ENCODE peak calls at places on chromosome 5, in ten cellular contexts. W is colonic mucosa; C is GM23248; A is transverse colon; H is spleen; F is SK-N-SH; S is CD8-positive, alpha-beta T cell; I is Caco-2; R is lower lobe of right lung; G is H7. Z is an unnamed sample.

GRCh38 chr5:178778919-178779318 is 48.5 kb upstream of the ZNF354A start:
- DNase-seq in W (no peak), C (no peak), A (no peak), H (no peak), F (no peak), S (no peak), I (peak; percentile 89), R (no peak), G (no peak), Z (no peak)

GRCh38 chr5:56610093-56610698 is 205.2 kb upstream of the MAP3K1 start:
- DNase-seq in W (no peak), C (no peak), A (no peak), H (no peak), F (no peak), S (no peak), I (no peak), R (no peak), G (no peak), Z (no peak)

GRCh38 chr5:14218897-14219573 is 75.9 kb downstream of the TRIO start:
- DNase-seq in W (no peak), C (peak; percentile 44), A (no peak), H (no peak), F (no peak), S (no peak), I (no peak), R (no peak), G (no peak), Z (no peak)

GRCh38 chr5:20974423-20974822 is 986.4 kb upstream of the CDH18 start:
- DNase-seq in W (no peak), C (no peak), A (no peak), H (no peak), F (no peak), S (no peak), I (no peak), R (no peak), G (no peak), Z (no peak)

GRCh38 chr5:113487779-113488644 is at the start of gene MCC:
- DNase-seq in W (peak; percentile 76), C (peak; percentile 95), A (peak; percentile 69), H (peak; percentile 78), F (peak; percentile 92), S (no peak), I (peak; percentile 82), R (peak; percentile 75), G (peak; percentile 91), Z (peak; percentile 94)

GRCh38 chr5:158731014-158731413 is 368.7 kb downstream of the EBF1 start:
- DNase-seq in W (no peak), C (no peak), A (no peak), H (no peak), F (no peak), S (no peak), I (no peak), R (no peak), G (no peak), Z (no peak)

GRCh38 chr5:52989781-52990530 is 804 bp downstream of the ITGA2 start:
- DNase-seq in W (peak; percentile 74), C (peak; percentile 81), A (peak; percentile 56), H (peak; percentile 78), F (peak; percentile 73), S (peak; percentile 2), I (peak; percentile 68), R (peak; percentile 50), G (peak; percentile 62), Z (peak; percentile 24)

GRCh38 chr5:155867531-155868088 is 459.4 kb upstream of the SGCD start:
- DNase-seq in W (no peak), C (peak; percentile 37), A (no peak), H (no peak), F (no peak), S (no peak), I (no peak), R (no peak), G (no peak), Z (no peak)

GRCh38 chr5:140483055-140483454 is 64.4 kb upstream of the EIF4EBP3 start:
- DNase-seq in W (no peak), C (no peak), A (no peak), H (no peak), F (no peak), S (no peak), I (no peak), R (no peak), G (no peak), Z (no peak)

GRCh38 chr5:37710965-37711364 is 128.9 kb downstream of the GDNF start:
- DNase-seq in W (no peak), C (peak; percentile 52), A (no peak), H (no peak), F (no peak), S (no peak), I (no peak), R (no peak), G (no peak), Z (no peak)

GRCh38 chr5:163460562-163461176 is at the start of gene HMMR:
- DNase-seq in W (no peak), C (peak; percentile 59), A (peak; percentile 16), H (no peak), F (peak; percentile 16), S (no peak), I (no peak), R (no peak), G (peak; percentile 18), Z (peak; percentile 36)

GRCh38 chr5:65874241-65874640 is 52.1 kb upstream of the ERBIN start:
- DNase-seq in W (no peak), C (peak; percentile 78), A (no peak), H (no peak), F (no peak), S (no peak), I (no peak), R (no peak), G (no peak), Z (no peak)

GRCh38 chr5:4156889-4157288 is 561.3 kb downstream of the IRX1 start:
- DNase-seq in W (no peak), C (no peak), A (no peak), H (no peak), F (no peak), S (no peak), I (no peak), R (no peak), G (no peak), Z (no peak)

GRCh38 chr5:17113174-17113941 is 104.1 kb upstream of the BASP1 start:
- DNase-seq in W (no peak), C (peak; percentile 88), A (no peak), H (no peak), F (no peak), S (no peak), I (no peak), R (no peak), G (no peak), Z (no peak)

GRCh38 chr5:32405502-32405901 is 39.0 kb downstream of the ZFR start:
- DNase-seq in W (no peak), C (no peak), A (no peak), H (no peak), F (no peak), S (no peak), I (no peak), R (no peak), G (no peak), Z (no peak)

GRCh38 chr5:32406650-32407049 is 37.9 kb downstream of the ZFR start:
- DNase-seq in W (no peak), C (no peak), A (no peak), H (no peak), F (no peak), S (no peak), I (no peak), R (no peak), G (no peak), Z (no peak)

GRCh38 chr5:32413466-32414263 is 30.9 kb downstream of the ZFR start:
- DNase-seq in W (no peak), C (no peak), A (no peak), H (no peak), F (no peak), S (no peak), I (no peak), R (no peak), G (no peak), Z (no peak)

GRCh38 chr5:32410630-32411029 is 33.9 kb downstream of the ZFR start:
- DNase-seq in W (no peak), C (no peak), A (no peak), H (no peak), F (no peak), S (no peak), I (no peak), R (no peak), G (no peak), Z (no peak)
- H3K36me3 ChIP-seq in W (no peaks in the 10 kb centered on the region), C (peaks cover 76% of the 10 kb centered on the region), A (no peaks in the 10 kb centered on the region), H (peaks cover 77% of the 10 kb centered on the region), F (peaks cover 77% of the 10 kb centered on the region), S (peaks cover 46% of the 10 kb centered on the region), I (peaks cover 2% of the 10 kb centered on the region), R (peaks cover 92% of the 10 kb centered on the region), G (peaks cover 17% of the 10 kb centered on the region), Z (peaks cover 60% of the 10 kb centered on the region)

GRCh38 chr5:150553911-150554310 is 46.0 kb downstream of the NDST1 start:
- DNase-seq in W (no peak), C (no peak), A (no peak), H (no peak), F (no peak), S (no peak), I (no peak), R (no peak), G (no peak), Z (no peak)
- H3K36me3 ChIP-seq in W (peaks cover 18% of the 10 kb centered on the region), C (peaks cover 59% of the 10 kb centered on the region), A (no peaks in the 10 kb centered on the region), H (peaks cover 69% of the 10 kb centered on the region), F (peaks cover 16% of the 10 kb centered on the region), S (no peaks in the 10 kb centered on the region), I (peaks cover 4% of the 10 kb centered on the region), R (peaks cover 82% of the 10 kb centered on the region), G (peaks cover 21% of the 10 kb centered on the region), Z (peaks cover 44% of the 10 kb centered on the region)

GRCh38 chr5:36161317-36161716 is 9.4 kb downstream of the SKP2 start:
- DNase-seq in W (no peak), C (no peak), A (no peak), H (no peak), F (no peak), S (no peak), I (no peak), R (no peak), G (no peak), Z (no peak)

GRCh38 chr5:36158144-36158543 is 6.2 kb downstream of the SKP2 start:
- DNase-seq in W (no peak), C (peak; percentile 34), A (no peak), H (no peak), F (peak; percentile 76), S (no peak), I (no peak), R (no peak), G (no peak), Z (peak; percentile 92)

GRCh38 chr5:36162810-36163486 is 11.0 kb downstream of the SKP2 start:
- DNase-seq in W (no peak), C (no peak), A (no peak), H (no peak), F (no peak), S (no peak), I (no peak), R (no peak), G (no peak), Z (no peak)

GRCh38 chr5:36164461-36164860 is 12.6 kb downstream of the SKP2 start:
- DNase-seq in W (no peak), C (no peak), A (peak; percentile 17), H (no peak), F (no peak), S (no peak), I (no peak), R (no peak), G (no peak), Z (no peak)

GRCh38 chr5:36160617-36161016 is 8.7 kb downstream of the SKP2 start:
- DNase-seq in W (no peak), C (no peak), A (no peak), H (no peak), F (no peak), S (no peak), I (no peak), R (no peak), G (no peak), Z (no peak)
- H3K36me3 ChIP-seq in W (no peaks in the 10 kb centered on the region), C (peaks cover 31% of the 10 kb centered on the region), A (no peaks in the 10 kb centered on the region), H (peaks cover 39% of the 10 kb centered on the region), F (peaks cover 37% of the 10 kb centered on the region), S (peaks cover 15% of the 10 kb centered on the region), I (peaks cover 6% of the 10 kb centered on the region), R (peaks cover 71% of the 10 kb centered on the region), G (peaks cover 24% of the 10 kb centered on the region), Z (peaks cover 80% of the 10 kb centered on the region)

GRCh38 chr5:157301066-157301465 is 35.1 kb downstream of the CYFIP2 start:
- DNase-seq in W (no peak), C (no peak), A (no peak), H (no peak), F (no peak), S (no peak), I (no peak), R (no peak), G (no peak), Z (no peak)
- H3K36me3 ChIP-seq in W (no peaks in the 10 kb centered on the region), C (no peaks in the 10 kb centered on the region), A (no peaks in the 10 kb centered on the region), H (peaks cover 71% of the 10 kb centered on the region), F (no peaks in the 10 kb centered on the region), S (peaks cover 57% of the 10 kb centered on the region), I (no peaks in the 10 kb centered on the region), R (peaks cover 35% of the 10 kb centered on the region), G (peaks cover 10% of the 10 kb centered on the region), Z (no peaks in the 10 kb centered on the region)

Z was measured in BE2C.